ENCODE peak calls at places on chromosomes 4 and X, in nine cellular contexts. A is T-helper 1 cell; E is activated CD4-positive, alpha-beta T cell treated with anti-CD3 and anti-CD28 coated beads, Interleukin-2, amount 10 ng/mL, durations not matched to agents 7 days and 5 days; J is progenitor cell of endocrine pancreas; Q is EH; B is cardiac muscle cell; I is GM13977; V is stimulated activated CD4-positive, alpha-beta T cell treated with anti-CD3 and anti-CD28 coated beads, Interleukin-4, amount 100 ng/mL, for 4 hours; Z is BJ. C is an unnamed sample.

GRCh38 chr4:53497446-53498069 is 93.7 kb downstream of the LNX1 start:
- DNase-seq in V (no peak), J (no peak), I (no peak), A (no peak), B (peak), Q (peak), E (no peak), Z (peak), C (no peak)

GRCh38 chrX:75155454-75155829 is 641 bp downstream of the ABCB7 start:
- DNase-seq in B (no peak), Z (no peak), E (no peak), I (peak), J (no peak), V (no peak), A (no peak), Q (peak), C (peak)

GRCh38 chrX:15737957-15738685 is at the start of gene CA5B:
- DNase-seq in E (peak), J (peak), Z (peak), A (peak), Q (peak), B (peak), I (peak), V (peak), C (peak)

GRCh38 chr4:6834867-6835266 is 52.3 kb downstream of the KIAA0232 start:
- DNase-seq in A (no peak), J (no peak), V (no peak), I (no peak), B (no peak), Q (peak), Z (no peak), E (no peak), C (no peak)

GRCh38 chrX:15816886-15817285 is 26.6 kb downstream of the ZRSR2 start:
- DNase-seq in I (peak), A (no peak), B (peak), V (peak), J (no peak), Q (no peak), Z (no peak), E (peak), C (no peak)

GRCh38 chr4:1489639-1489995 is 83.4 kb upstream of the NKX1-1 start:
- DNase-seq in E (no peak), V (no peak), A (no peak), Z (no peak), Q (no peak), B (no peak), I (no peak), J (no peak), C (no peak)

GRCh38 chrX:23871905-23872546 is 35.7 kb downstream of the APOO start:
- DNase-seq in J (no peak), A (no peak), Z (no peak), I (no peak), B (no peak), E (no peak), V (no peak), Q (no peak), C (no peak)

GRCh38 chr4:8410641-8411271 is 29.8 kb downstream of the ACOX3 start:
- DNase-seq in Q (peak), J (peak), Z (no peak), E (no peak), B (peak), V (no peak), I (no peak), A (no peak), C (peak)

GRCh38 chr4:106258145-106259045 is 57.6 kb downstream of the TBCK start:
- DNase-seq in E (no peak), Q (peak), I (no peak), B (no peak), V (no peak), A (no peak), Z (peak), J (no peak), C (no peak)

GRCh38 chr4:122823476-122823875 is 3.2 kb upstream of the FGF2 start:
- DNase-seq in Z (no peak), A (no peak), Q (no peak), B (peak), J (no peak), V (no peak), E (no peak), I (no peak), C (peak)

GRCh38 chr4:114015444-114015899 is 36.0 kb upstream of the ARSJ start:
- DNase-seq in I (no peak), V (no peak), E (no peak), A (no peak), Z (peak), B (peak), J (no peak), Q (peak), C (peak)

GRCh38 chrX:53481816-53482485 is 47.8 kb upstream of the HSD17B10 start:
- DNase-seq in E (peak), I (peak), V (peak), B (peak), Z (no peak), A (no peak), J (peak), Q (peak), C (peak)

GRCh38 chr4:48813984-48814383 is 16.9 kb upstream of the OCIAD1 start:
- DNase-seq in Q (no peak), V (no peak), Z (no peak), E (no peak), B (no peak), J (no peak), A (no peak), I (peak), C (peak)

GRCh38 chr4:128283071-128283470 is 4.5 kb downstream of the PGRMC2 start:
- DNase-seq in Q (no peak), B (no peak), I (no peak), V (no peak), J (no peak), Z (no peak), A (no peak), E (no peak), C (no peak)

GRCh38 chr4:139331185-139331584 is 28.9 kb upstream of the NDUFC1 start:
- DNase-seq in Z (no peak), Q (peak), E (no peak), J (no peak), A (no peak), I (no peak), B (peak), V (no peak), C (no peak)

GRCh38 chr4:152045781-152046571 is 285.2 kb upstream of the GATB start:
- DNase-seq in A (no peak), I (peak), J (peak), V (no peak), Z (no peak), E (no peak), Q (peak), B (peak), C (peak)

GRCh38 chr4:140168474-140168873 is 14.5 kb upstream of the MAML3 start:
- DNase-seq in I (no peak), A (no peak), E (no peak), V (no peak), Q (no peak), Z (no peak), B (peak), J (no peak), C (no peak)

GRCh38 chr4:184330008-184330400 is 112.3 kb upstream of the ENPP6 start:
- DNase-seq in B (no peak), Q (peak), J (no peak), A (no peak), Z (no peak), E (no peak), V (no peak), I (peak), C (no peak)

GRCh38 chr4:70559924-70560323 is 32.1 kb upstream of the AMBN start:
- DNase-seq in V (no peak), E (no peak), A (no peak), I (no peak), Q (no peak), B (peak), J (no peak), Z (no peak), C (no peak)

GRCh38 chr4:125639182-125639621 is 324.4 kb downstream of the FAT4 start:
- DNase-seq in B (peak), Z (no peak), I (no peak), J (no peak), Q (peak), A (no peak), V (no peak), E (no peak), C (peak)

GRCh38 chr4:15451181-15451865 is 18.4 kb upstream of the CC2D2A start:
- DNase-seq in I (no peak), Q (peak), J (no peak), Z (no peak), A (no peak), E (no peak), B (peak), V (no peak), C (no peak)

GRCh38 chrX:38275615-38276014 is 51.7 kb downstream of the RPGR start:
- DNase-seq in I (no peak), E (no peak), V (no peak), Z (peak), B (peak), Q (peak), J (no peak), A (no peak), C (no peak)

GRCh38 chr4:40303751-40304150 is 31.4 kb upstream of the CHRNA9 start:
- DNase-seq in J (no peak), B (no peak), V (no peak), Q (no peak), E (no peak), A (no peak), I (no peak), Z (no peak), C (no peak)

GRCh38 chr4:87985097-87985886 is 9.8 kb downstream of the SPP1 start:
- DNase-seq in V (peak), B (peak), A (no peak), J (no peak), I (no peak), Z (no peak), E (peak), Q (peak), C (peak)

GRCh38 chr4:173835863-173836262 is 305.8 kb upstream of the HAND2 start:
- DNase-seq in B (peak), Q (peak), I (no peak), E (no peak), A (no peak), J (no peak), V (no peak), Z (no peak), C (peak)

GRCh38 chr4:82561745-82562552 is at the start of gene TMEM150C:
- DNase-seq in A (no peak), E (no peak), B (peak), Z (no peak), V (no peak), I (no peak), J (peak), Q (peak), C (peak)

GRCh38 chr4:78298618-78299017 is 241.5 kb downstream of the FRAS1 start:
- DNase-seq in J (no peak), Z (no peak), A (no peak), V (no peak), I (no peak), E (no peak), Q (peak), B (peak), C (peak)

GRCh38 chr4:65046496-65047101 is 623.7 kb downstream of the EPHA5 start:
- DNase-seq in A (no peak), V (no peak), Z (no peak), I (no peak), B (no peak), Q (no peak), J (no peak), E (no peak), C (peak)

GRCh38 chr4:185242749-185243533 is 33.5 kb downstream of the SNX25 start:
- DNase-seq in E (no peak), J (no peak), V (no peak), Q (peak), Z (no peak), B (peak), I (no peak), A (no peak), C (no peak)

GRCh38 chr4:40305329-40306193 is 29.6 kb upstream of the CHRNA9 start:
- DNase-seq in V (peak), Z (no peak), E (peak), A (no peak), B (no peak), J (no peak), I (peak), Q (no peak), C (no peak)

GRCh38 chrX:83022020-83022419 is 486.1 kb upstream of the POU3F4 start:
- DNase-seq in V (no peak), B (no peak), J (no peak), Z (no peak), E (no peak), Q (no peak), I (no peak), A (no peak), C (no peak)

GRCh38 chr4:156945532-156945931 is 26.1 kb downstream of the PDGFC start:
- DNase-seq in A (no peak), I (no peak), J (no peak), E (no peak), V (no peak), Q (peak), B (no peak), Z (no peak), C (no peak)

GRCh38 chr4:89193828-89194227 is 82.5 kb downstream of the TIGD2 start:
- DNase-seq in A (no peak), V (no peak), Q (peak), B (no peak), E (no peak), J (no peak), I (no peak), Z (no peak), C (no peak)

GRCh38 chrX:44054863-44055601 is 81.8 kb upstream of the NDP start:
- DNase-seq in B (no peak), Z (no peak), A (no peak), V (no peak), J (no peak), E (no peak), Q (no peak), I (no peak), C (no peak)

C was measured in NCI-H69.